ENCODE peak calls at places on chromosomes 3 and 15, in four cellular contexts. J is left ventricle myocardium superior, Q is foreskin fibroblast, H is substantia nigra. C is an unnamed sample.

GRCh38 chr3:15120986-15121385 is 22.0 kb upstream of the RBSN start:
- DNase-seq in H (no peak), Q (no peak), J (no peak), C (no peak)

GRCh38 chr3:141877911-141878310 is 1.5 kb downstream of the ATP1B3 start:
- DNase-seq in Q (no peak), J (no peak), H (no peak), C (no peak)

GRCh38 chr3:192022412-192022811 is 561.4 kb downstream of the PYDC2 start:
- DNase-seq in J (no peak), Q (no peak), H (no peak), C (no peak)

GRCh38 chr15:100236981-100237720 is 104.6 kb downstream of the ADAMTS17 start:
- DNase-seq in H (no peak), J (no peak), Q (no peak), C (no peak)

GRCh38 chr3:194439915-194440550 is 41.0 kb upstream of the GP5 start:
- DNase-seq in Q (no peak), J (no peak), H (no peak), C (no peak)

GRCh38 chr3:139585820-139586219 is 46.3 kb upstream of the RBP1 start:
- DNase-seq in Q (no peak), J (no peak), H (no peak), C (no peak)

GRCh38 chr3:72664576-72664975 is 183.7 kb downstream of the SHQ1 start:
- DNase-seq in J (no peak), H (no peak), Q (peak), C (no peak)

GRCh38 chr3:32842531-32842931 is 24.7 kb downstream of the TRIM71 start:
- DNase-seq in Q (no peak), H (no peak), J (no peak), C (no peak)

GRCh38 chr3:135516143-135516542 is 449.4 kb upstream of the PPP2R3A start:
- DNase-seq in H (no peak), Q (peak), J (no peak), C (no peak)

GRCh38 chr15:47514251-47514652 is 203.1 kb upstream of the SEMA6D start:
- DNase-seq in H (no peak), Q (peak), J (no peak), C (no peak)

GRCh38 chr3:184807549-184807948 is 4.4 kb upstream of the VPS8 start:
- DNase-seq in J (no peak), H (no peak), Q (no peak), C (no peak)

GRCh38 chr15:38652998-38653397 is 88.4 kb upstream of the RASGRP1 start:
- DNase-seq in Q (no peak), J (no peak), H (no peak), C (no peak)

GRCh38 chr3:129413687-129414506 is 14.5 kb downstream of the EFCAB12 start:
- DNase-seq in H (no peak), Q (peak), J (no peak), C (no peak)

GRCh38 chr3:172746476-172746875 is 4.0 kb upstream of the ECT2 start:
- DNase-seq in Q (no peak), H (no peak), J (no peak), C (no peak)

GRCh38 chr3:97988784-97989568 is 16.7 kb upstream of the RIOX2 start:
- DNase-seq in Q (no peak), J (no peak), H (no peak), C (no peak)

GRCh38 chr3:122609798-122610559 is 32.5 kb downstream of the PARP15 start:
- DNase-seq in Q (peak), J (no peak), H (no peak), C (no peak)

GRCh38 chr3:33139996-33140395 is 26.2 kb downstream of the CRTAP start:
- DNase-seq in H (no peak), Q (no peak), J (no peak), C (no peak)

GRCh38 chr15:96311639-96312038 is 18.9 kb upstream of the NR2F2 start:
- DNase-seq in J (no peak), H (no peak), Q (no peak), C (no peak)

GRCh38 chr15:25937796-25938195 is 74.7 kb upstream of the ATP10A start:
- DNase-seq in Q (no peak), H (no peak), J (no peak), C (no peak)

GRCh38 chr3:177731644-177732268 is 534.5 kb upstream of the TBL1XR1 start:
- DNase-seq in J (no peak), Q (peak), H (no peak), C (no peak)

GRCh38 chr3:198071602-198072285 is 111.7 kb downstream of the LMLN start:
- DNase-seq in Q (peak), H (no peak), J (no peak), C (no peak)

GRCh38 chr15:57821826-57822225 is 115.3 kb downstream of the POLR2M start:
- DNase-seq in Q (no peak), H (no peak), J (no peak), C (no peak)

GRCh38 chr3:9280477-9281219 is 31.2 kb upstream of the SRGAP3 start:
- DNase-seq in H (no peak), J (no peak), Q (no peak), C (no peak)

GRCh38 chr15:51223771-51224229 is 114.6 kb downstream of the CYP19A1 start:
- DNase-seq in H (no peak), J (no peak), Q (peak), C (peak)

GRCh38 chr15:100030586-100031249 is 297.5 kb upstream of the LYSMD4 start:
- DNase-seq in Q (peak), J (no peak), H (no peak), C (no peak)

GRCh38 chr15:41934843-41935242 is 37.5 kb downstream of the EHD4 start:
- DNase-seq in H (no peak), Q (no peak), J (no peak), C (no peak)

GRCh38 chr3:51819151-51819550 is 40.1 kb upstream of the IQCF6 start:
- DNase-seq in J (no peak), H (no peak), Q (no peak), C (no peak)

GRCh38 chr3:136938334-136938733 is 19.4 kb upstream of the IL20RB start:
- DNase-seq in H (no peak), Q (peak), J (no peak), C (no peak)

GRCh38 chr15:32685576-32685975 is 32.2 kb upstream of the GREM1 start:
- DNase-seq in J (no peak), Q (no peak), H (no peak), C (no peak)

GRCh38 chr3:77197408-77197807 is 157.5 kb downstream of the ROBO2 start:
- DNase-seq in Q (no peak), H (no peak), J (no peak), C (no peak)

GRCh38 chr3:146814601-146815315 is 209.6 kb upstream of the PLSCR5 start:
- DNase-seq in J (no peak), Q (peak), H (no peak), C (no peak)

GRCh38 chr15:41933771-41934170 is 38.6 kb downstream of the EHD4 start:
- DNase-seq in Q (peak), J (no peak), H (no peak), C (no peak)

GRCh38 chr15:75063338-75063737 is 39.9 kb downstream of the PPCDC start:
- DNase-seq in J (no peak), H (no peak), Q (peak), C (no peak)